ENCODE peak calls at places on chromosomes 13 and 19, in ten cellular contexts. N is left ventricle myocardium inferior; S is tibial artery; W is PC-3; X is activated B cell treated with CpG ODN at 0.5 μM for 24 hours; D is foreskin fibroblast; J is endothelial cell; F is A673; C is glutamatergic neuron; G is CD8-positive, alpha-beta T cell. V is an unnamed sample.
A peak's percentile ranks its signal among the peaks of the same experiment; 100 is the strongest.

GRCh38 chr13:69970521-69970920 is 137.1 kb upstream of the ATXN8OS start:
- DNase-seq in N (no peak), G (no peak), D (no peak), S (no peak), J (no peak), W (peak; percentile 35), C (no peak), F (peak; percentile 23), X (no peak), V (no peak)

GRCh38 chr19:30085394-30085793 is 143.4 kb downstream of the URI1 start:
- DNase-seq in F (peak; percentile 24), C (no peak), J (peak; percentile 15), S (no peak), N (no peak), D (no peak), X (no peak), G (no peak), W (no peak), V (no peak)

GRCh38 chr19:19427935-19428334 is 22.5 kb downstream of the GATAD2A start:
- DNase-seq in G (no peak), F (no peak), D (no peak), X (no peak), N (no peak), J (no peak), S (no peak), C (no peak), W (no peak), V (no peak)

GRCh38 chr13:38674208-38674607 is 12.7 kb upstream of the FREM2 start:
- DNase-seq in J (no peak), G (no peak), W (no peak), F (peak; percentile 38), C (no peak), S (no peak), N (no peak), D (no peak), X (no peak), V (no peak)

GRCh38 chr13:113918580-113918979 is 54.7 kb upstream of the GAS6 start:
- DNase-seq in X (no peak), D (no peak), J (no peak), N (no peak), F (no peak), S (peak; percentile 60), W (no peak), C (no peak), G (no peak), V (no peak)

GRCh38 chr19:13850910-13851753 is 25.8 kb upstream of the NANOS3 start:
- DNase-seq in W (peak; percentile 99), F (peak; percentile 85), D (peak; percentile 95), N (peak; percentile 79), S (peak; percentile 97), X (peak; percentile 56), J (no peak), G (peak; percentile 79), C (no peak), V (no peak)

GRCh38 chr13:73171926-73172325 is 113.1 kb downstream of the KLF5 start:
- DNase-seq in C (no peak), N (no peak), G (no peak), D (no peak), J (no peak), S (no peak), X (no peak), W (peak; percentile 59), F (no peak), V (no peak)

GRCh38 chr19:291561-292280 is 518 bp upstream of the PLPP2 start:
- DNase-seq in G (no peak), F (peak; percentile 25), S (no peak), C (no peak), D (no peak), N (no peak), X (no peak), W (no peak), J (no peak), V (no peak)

GRCh38 chr19:53881482-53882390 is at the start of gene PRKCG:
- DNase-seq in S (no peak), X (peak; percentile 52), W (peak; percentile 52), N (peak; percentile 29), F (peak; percentile 62), G (peak; percentile 69), D (no peak), J (peak; percentile 59), C (peak; percentile 81), V (peak; percentile 56)

GRCh38 chr13:51729853-51730553 is 74.0 kb downstream of the DHRS12 start:
- DNase-seq in C (no peak), G (no peak), F (peak; percentile 67), D (peak; percentile 69), S (peak; percentile 80), N (no peak), X (no peak), J (no peak), W (peak; percentile 74), V (no peak)

GRCh38 chr13:40172149-40172591 is 494.3 kb downstream of the FOXO1 start:
- DNase-seq in F (no peak), W (no peak), C (no peak), S (no peak), J (no peak), N (no peak), D (no peak), G (no peak), X (no peak), V (no peak)

GRCh38 chr13:101515504-101515903 is 63.0 kb downstream of the ITGBL1 start:
- DNase-seq in J (no peak), X (no peak), W (no peak), C (no peak), S (no peak), N (no peak), D (no peak), F (no peak), G (no peak), V (no peak)

GRCh38 chr13:101512650-101513049 is 60.2 kb downstream of the ITGBL1 start:
- DNase-seq in G (no peak), X (no peak), D (no peak), S (no peak), N (no peak), W (peak; percentile 71), C (no peak), F (peak; percentile 86), J (no peak), V (no peak)

GRCh38 chr13:101514100-101514499 is 61.6 kb downstream of the ITGBL1 start:
- DNase-seq in J (no peak), S (no peak), F (no peak), C (no peak), G (no peak), N (no peak), X (no peak), W (no peak), D (no peak), V (no peak)

GRCh38 chr13:101516262-101516661 is 63.8 kb downstream of the ITGBL1 start:
- DNase-seq in N (no peak), J (no peak), S (no peak), X (no peak), W (no peak), F (no peak), C (no peak), D (no peak), G (no peak), V (no peak)

GRCh38 chr13:101514695-101515275 is 62.3 kb downstream of the ITGBL1 start:
- DNase-seq in C (no peak), N (no peak), S (no peak), W (peak; percentile 75), J (peak; percentile 17), F (peak; percentile 68), D (peak; percentile 36), X (no peak), G (peak; percentile 8), V (peak; percentile 5)
- TF ChIP-seq CTCF in C (peak; percentile 80), N (peak; percentile 78), S (peak; percentile 55), W (peak; percentile 77), J (peak; percentile 78), F (peak; percentile 85), D (peak; percentile 66), X (no peak), G (peak; percentile 60), V (peak; percentile 57)

GRCh38 chr13:89796196-89796595 is 1551.3 kb upstream of the MIR17HG start:
- DNase-seq in N (no peak), S (no peak), D (no peak), F (no peak), W (peak; percentile 34), X (no peak), G (no peak), C (no peak), J (no peak), V (no peak)
- TF ChIP-seq CTCF in N (no peak), S (no peak), D (no peak), F (no peak), W (no peak), X (no peak), G (no peak), C (no peak), J (no peak), V (no peak)

GRCh38 chr19:5341448-5341820 is 822 bp upstream of the PTPRS start:
- DNase-seq in D (no peak), F (no peak), N (no peak), W (no peak), G (no peak), X (no peak), C (no peak), J (no peak), S (no peak), V (no peak)

GRCh38 chr19:5339470-5339949 is 1.1 kb downstream of the PTPRS start:
- DNase-seq in S (no peak), G (peak; percentile 23), W (no peak), C (peak; percentile 65), D (no peak), F (peak; percentile 24), X (no peak), J (no peak), N (no peak), V (no peak)

GRCh38 chr19:5338661-5339469 is 1.7 kb downstream of the PTPRS start:
- DNase-seq in N (no peak), F (peak; percentile 53), J (no peak), S (no peak), G (no peak), X (no peak), W (no peak), D (no peak), C (peak; percentile 86), V (peak; percentile 43)

GRCh38 chr19:5340637-5341447 is at the start of gene PTPRS:
- DNase-seq in X (peak; percentile 65), F (peak; percentile 93), W (peak; percentile 92), S (peak; percentile 76), J (peak; percentile 92), N (peak; percentile 79), D (peak; percentile 78), G (peak; percentile 85), C (peak; percentile 97), V (peak; percentile 79)

GRCh38 chr19:5339950-5340636 is 519 bp downstream of the PTPRS start:
- DNase-seq in X (no peak), N (no peak), W (peak; percentile 30), J (peak; percentile 51), G (peak; percentile 14), C (peak; percentile 73), D (no peak), S (no peak), F (peak; percentile 49), V (peak; percentile 48)
- TF ChIP-seq CTCF in X (no peak), N (peak; percentile 24), W (peak; percentile 33), J (peak; percentile 25), G (no peak), C (peak; percentile 17), D (no peak), S (no peak), F (peak; percentile 23), V (no peak)

DNA sequence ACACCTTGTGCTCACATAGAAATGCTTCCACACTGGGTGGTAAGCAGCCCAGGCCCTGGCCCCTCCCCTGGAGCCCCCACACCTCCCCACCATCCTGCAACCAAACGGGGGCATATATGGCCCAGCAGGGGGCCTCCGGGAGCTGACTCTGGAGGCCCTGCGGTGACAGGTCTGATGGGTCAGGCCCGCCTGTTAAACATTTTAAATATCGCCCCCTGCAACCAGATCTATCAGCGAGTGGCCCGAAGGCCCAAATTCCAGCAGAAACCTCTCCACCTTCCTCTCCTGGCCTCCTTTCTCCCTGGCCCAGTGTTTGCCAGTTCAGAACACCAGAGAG is 48.0 kb upstream of the KATNAL1 start:
- DNase-seq in J (peak; percentile 47), S (no peak), W (no peak), X (peak; percentile 61), N (no peak), C (peak; percentile 46), F (no peak), G (peak; percentile 63), D (no peak), V (peak; percentile 62)
- TF ChIP-seq CTCF in J (no peak), S (peak; percentile 19), W (peak; percentile 23), X (no peak), N (peak; percentile 58), C (peak; percentile 41), F (no peak), G (peak; percentile 64), D (no peak), V (peak; percentile 87)

V was measured in GM06990.